ENCODE peak calls at places on chromosomes 16 and 17, in eight cellular contexts. E, R, B, O, L, N, S and K are unnamed samples.

GRCh38 chr17:41654908-41655607 is 30.7 kb upstream of the KRT17 start:
- DNase-seq in E (no peak), R (no peak), B (no peak), O (no peak), L (no peak), N (no peak), S (peak), K (no peak)

GRCh38 chr17:29707212-29707571 is 84.5 kb upstream of the CORO6 start:
- DNase-seq in E (no peak), R (no peak), B (no peak), O (no peak), L (no peak), N (no peak), S (no peak), K (no peak)

GRCh38 chr17:58680038-58680369 is 11.8 kb downstream of the TEX14 start:
- DNase-seq in E (no peak), R (no peak), B (no peak), O (no peak), L (no peak), N (no peak), S (peak), K (no peak)

GRCh38 chr17:7097940-7098339 is 16.7 kb downstream of the ASGR2 start:
- DNase-seq in E (no peak), R (no peak), B (no peak), O (no peak), L (no peak), N (no peak), S (no peak), K (no peak)

GRCh38 chr17:59165933-59166342 is 10.4 kb downstream of the PRR11 start:
- DNase-seq in E (peak), R (no peak), B (no peak), O (no peak), L (peak), N (no peak), S (no peak), K (no peak)

GRCh38 chr16:3578121-3578520 is 918 bp upstream of the NLRC3 start:
- DNase-seq in E (no peak), R (no peak), B (no peak), O (no peak), L (peak), N (no peak), S (peak), K (no peak)

GRCh38 chr16:46649571-46649970 is 28.4 kb upstream of the SHCBP1 start:
- DNase-seq in E (no peak), R (no peak), B (no peak), O (no peak), L (no peak), N (no peak), S (no peak), K (no peak)

GRCh38 chr17:49459401-49459984 is 35.6 kb upstream of the NGFR start:
- DNase-seq in E (no peak), R (no peak), B (no peak), O (no peak), L (no peak), N (no peak), S (no peak), K (no peak)

GRCh38 chr17:28896884-28897768 is at the start of gene FLOT2:
- DNase-seq in E (peak), R (no peak), B (peak), O (peak), L (peak), N (peak), S (peak), K (peak)

GRCh38 chr17:79592641-79593040 is 18.2 kb downstream of the RBFOX3 start:
- DNase-seq in E (no peak), R (no peak), B (no peak), O (no peak), L (no peak), N (no peak), S (no peak), K (no peak)

GRCh38 chr16:4675864-4676786 is 17.2 kb upstream of the NUDT16L1 start:
- DNase-seq in E (no peak), R (no peak), B (no peak), O (no peak), L (peak), N (no peak), S (peak), K (no peak)

GRCh38 chr17:43938838-43939182 is 3.5 kb downstream of the PPY start:
- DNase-seq in E (no peak), R (no peak), B (no peak), O (no peak), L (no peak), N (no peak), S (no peak), K (no peak)

GRCh38 chr17:43943769-43944418 is 1.6 kb upstream of the PPY start:
- DNase-seq in E (peak), R (no peak), B (peak), O (peak), L (peak), N (peak), S (peak), K (peak)

GRCh38 chr17:43939886-43940285 is 2.4 kb downstream of the PPY start:
- DNase-seq in E (no peak), R (no peak), B (no peak), O (no peak), L (no peak), N (no peak), S (no peak), K (no peak)

GRCh38 chr17:43942286-43942685 is at the start of gene PPY:
- DNase-seq in E (no peak), R (no peak), B (no peak), O (no peak), L (no peak), N (no peak), S (no peak), K (no peak)

DNA sequence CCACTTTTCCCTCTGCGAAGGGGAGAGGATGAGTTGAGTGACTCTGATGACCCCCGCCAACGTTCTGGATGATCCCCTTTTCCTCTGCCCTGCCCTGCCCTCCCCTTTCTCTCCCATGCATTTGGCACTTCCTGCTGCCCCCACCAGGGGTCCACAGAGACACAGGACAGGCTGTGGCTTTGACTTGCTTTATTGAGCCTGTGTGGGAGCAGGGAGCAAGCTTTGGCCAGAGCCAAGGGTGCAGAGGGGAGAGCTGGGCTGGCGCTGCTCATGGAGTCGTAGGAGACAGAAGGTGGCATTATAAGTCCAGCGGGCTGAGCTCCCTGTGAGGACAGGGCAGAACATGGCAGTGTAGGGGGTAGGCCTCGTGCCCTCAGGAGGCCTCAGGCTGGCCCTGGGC is 1.6 kb downstream of the PPY start:
- DNase-seq in E (no peak), R (no peak), B (peak), O (no peak), L (no peak), N (peak), S (no peak), K (no peak)
- TF ChIP-seq CTCF in E (no peak), R (peak), B (peak), O (no peak), L (no peak), N (peak), S (peak), K (no peak)

DNA sequence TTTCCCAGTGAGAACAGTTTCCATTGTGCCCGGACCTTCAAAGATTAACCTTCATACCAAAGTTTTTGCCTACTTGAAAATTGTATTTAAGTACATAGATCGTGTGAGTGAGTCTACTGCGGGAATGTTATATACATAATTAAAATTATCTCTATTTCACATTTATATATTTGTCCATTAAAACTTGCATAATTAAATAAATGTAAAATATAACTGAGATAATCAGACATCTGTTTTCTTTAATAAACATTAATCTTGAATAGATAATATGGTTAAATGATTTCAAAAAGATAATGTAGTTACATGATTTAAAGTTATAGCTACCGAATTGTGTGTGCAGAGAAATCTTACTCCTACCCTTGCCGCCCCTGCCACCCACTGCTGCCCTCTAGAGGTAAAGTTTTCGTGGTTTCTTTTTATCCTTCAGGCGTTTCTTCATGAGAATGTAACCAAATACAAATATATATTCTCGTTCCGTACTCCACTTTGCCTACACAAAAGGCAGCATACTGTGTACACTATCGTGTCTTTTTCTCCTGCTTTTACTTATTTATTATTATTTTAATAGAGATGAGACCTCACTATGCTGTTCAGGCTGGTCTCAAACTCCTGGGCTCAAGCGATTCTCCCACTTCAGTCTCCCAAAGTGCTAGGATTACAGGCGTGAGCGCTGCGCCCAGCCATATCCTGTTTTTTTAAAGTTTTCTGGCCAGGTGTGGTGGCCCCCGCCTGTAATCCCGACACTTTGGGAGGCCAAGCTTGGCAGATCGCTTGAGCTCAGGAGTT is 35.6 kb downstream of the RPA1 start:
- DNase-seq in E (peak), R (peak), B (no peak), O (peak), L (peak), N (no peak), S (peak), K (no peak)
- TF ChIP-seq CTCF in E (peak), R (peak), B (peak), O (no peak), L (peak), N (no peak), S (peak), K (peak)

GRCh38 chr16:61014869-61015268 is 1021.4 kb downstream of the CDH8 start:
- DNase-seq in E (no peak), R (no peak), B (no peak), O (no peak), L (no peak), N (no peak), S (no peak), K (no peak)
- TF ChIP-seq CTCF in E (no peak), R (no peak), B (peak), O (no peak), L (no peak), N (no peak), S (no peak), K (no peak)

GRCh38 chr16:88005148-88005547 is 53.9 kb downstream of the BANP start:
- DNase-seq in E (no peak), R (no peak), B (no peak), O (peak), L (no peak), N (no peak), S (no peak), K (no peak)
- TF ChIP-seq CTCF in E (no peak), R (peak), B (peak), O (no peak), L (no peak), N (no peak), S (peak), K (no peak)

GRCh38 chr17:54840885-54841614 is 59.6 kb upstream of the TOM1L1 start:
- DNase-seq in E (no peak), R (no peak), B (no peak), O (no peak), L (no peak), N (no peak), S (no peak), K (no peak)
- TF ChIP-seq CTCF in E (no peak), R (no peak), B (no peak), O (no peak), L (no peak), N (no peak), S (no peak), K (no peak)

GRCh38 chr16:72025404-72026114 is 17.0 kb downstream of the DHODH start:
- DNase-seq in E (no peak), R (no peak), B (no peak), O (no peak), L (no peak), N (no peak), S (no peak), K (no peak)

GRCh38 chr16:72018470-72018869 is 9.9 kb downstream of the DHODH start:
- DNase-seq in E (no peak), R (no peak), B (no peak), O (no peak), L (no peak), N (no peak), S (no peak), K (no peak)

GRCh38 chr16:72024862-72025382 is 16.4 kb downstream of the DHODH start:
- DNase-seq in E (no peak), R (no peak), B (no peak), O (no peak), L (no peak), N (no peak), S (no peak), K (no peak)

GRCh38 chr16:72023962-72024361 is 15.4 kb downstream of the DHODH start:
- DNase-seq in E (no peak), R (no peak), B (no peak), O (no peak), L (no peak), N (no peak), S (no peak), K (no peak)

GRCh38 chr16:72021043-72021442 is 12.5 kb downstream of the DHODH start:
- DNase-seq in E (no peak), R (no peak), B (peak), O (no peak), L (no peak), N (no peak), S (peak), K (no peak)
- TF ChIP-seq CTCF in E (no peak), R (peak), B (peak), O (no peak), L (no peak), N (peak), S (no peak), K (no peak)